ENCODE peak calls at places on chromosomes 3 and 15, in four cellular contexts. P is NCI-H460; Q is effector memory CD4-positive, alpha-beta T cell; B is head of caudate nucleus. X is an unnamed sample.

GRCh38 chr3:69888040-69888945 is 111.2 kb upstream of the SAMMSON start:
- DNase-seq in Q (no peak), P (no peak), B (no peak), X (no peak)

GRCh38 chr15:99982662-99983061 is 249.4 kb upstream of the LYSMD4 start:
- DNase-seq in B (no peak), P (no peak), Q (no peak), X (no peak)

GRCh38 chr3:160210799-160211221 is 14.4 kb upstream of the C3orf80 start:
- DNase-seq in Q (no peak), B (no peak), P (peak; percentile 33), X (no peak)

GRCh38 chr15:82851981-82852511 is 42.6 kb downstream of the WHAMM start:
- DNase-seq in P (no peak), B (no peak), Q (no peak), X (peak; percentile 16)

GRCh38 chr3:195075199-195075940 is 195.6 kb downstream of the XXYLT1 start:
- DNase-seq in Q (no peak), B (no peak), P (no peak), X (no peak)

GRCh38 chr3:168620854-168621253 is 525.1 kb upstream of the GOLIM4 start:
- DNase-seq in B (peak; percentile 59), Q (no peak), P (peak; percentile 20), X (no peak)

GRCh38 chr3:81581966-81582599 is 179.4 kb downstream of the GBE1 start:
- DNase-seq in Q (no peak), P (peak; percentile 24), B (peak; percentile 12), X (no peak)

GRCh38 chr15:93486407-93487117 is 397.6 kb upstream of the RGMA start:
- DNase-seq in B (no peak), P (no peak), Q (no peak), X (no peak)

GRCh38 chr15:30923429-30923828 is 19.7 kb downstream of the FAN1 start:
- DNase-seq in Q (no peak), B (peak; percentile 87), P (no peak), X (no peak)

GRCh38 chr3:15989419-15989818 is 185.1 kb upstream of the GALNT15 start:
- DNase-seq in P (no peak), B (no peak), Q (no peak), X (no peak)

GRCh38 chr3:128296469-128297251 is 143.4 kb downstream of the EEFSEC start:
- DNase-seq in P (no peak), B (no peak), Q (no peak), X (peak; percentile 56)

X was measured in right atrium auricular region.